ENCODE peak calls at places on chromosomes 13 and 19, in six cellular contexts. L is H1, J is K562, F is HepG2, I is SK-N-SH, S is GM12878. Q is an unnamed sample.

GRCh38 chr13:46751811-46752635 is 44.9 kb downstream of the ESD start:
- DNase-seq in J (no peak), F (no peak), S (peak), I (no peak), L (no peak), Q (peak)

GRCh38 chr13:35995136-35995535 is 136.0 kb downstream of the DCLK1 start:
- DNase-seq in F (no peak), L (no peak), S (no peak), I (no peak), J (no peak), Q (no peak)

GRCh38 chr13:30900952-30901749 is 4.9 kb upstream of the MEDAG start:
- DNase-seq in F (no peak), I (no peak), J (no peak), S (no peak), L (no peak), Q (no peak)

GRCh38 chr13:74761794-74762193 is 627.6 kb upstream of the KLF12 start:
- DNase-seq in I (no peak), S (no peak), J (no peak), L (no peak), F (no peak), Q (no peak)

GRCh38 chr13:75910591-75910990 is 274.5 kb downstream of the LMO7 start:
- DNase-seq in F (no peak), I (peak), J (no peak), S (no peak), L (no peak), Q (no peak)

GRCh38 chr13:85910962-85911361 is 111.7 kb upstream of the SLITRK6 start:
- DNase-seq in F (no peak), I (no peak), S (no peak), L (no peak), J (no peak), Q (no peak)

GRCh38 chr13:37995052-37995451 is 125.5 kb upstream of the TRPC4 start:
- DNase-seq in F (no peak), S (no peak), J (no peak), L (no peak), I (no peak), Q (no peak)

GRCh38 chr19:53131732-53132131 is 978 bp downstream of the ZNF415 start:
- DNase-seq in F (no peak), S (no peak), I (peak), J (no peak), L (no peak), Q (no peak)

GRCh38 chr13:24274452-24274971 is 34.9 kb upstream of the C1QTNF9 start:
- DNase-seq in S (peak), F (no peak), J (no peak), I (no peak), L (no peak), Q (no peak)

GRCh38 chr19:46579286-46579944 is 21.7 kb upstream of the CALM3 start:
- DNase-seq in J (no peak), I (peak), S (no peak), F (no peak), L (peak), Q (peak)

GRCh38 chr13:113849981-113850721 is 13.7 kb downstream of the GAS6 start:
- DNase-seq in L (no peak), S (no peak), I (no peak), F (no peak), J (no peak), Q (no peak)

GRCh38 chr19:42120276-42121010 is 11.8 kb downstream of the POU2F2 start:
- DNase-seq in S (no peak), J (no peak), L (no peak), I (no peak), F (no peak), Q (no peak)

GRCh38 chr19:49136771-49137171 is 17.4 kb downstream of the PPFIA3 start:
- DNase-seq in S (no peak), F (no peak), I (no peak), J (no peak), L (no peak), Q (no peak)

GRCh38 chr13:65532231-65532630 is 1697.9 kb downstream of the PCDH9 start:
- DNase-seq in S (no peak), F (no peak), I (no peak), J (peak), L (no peak), Q (no peak)

GRCh38 chr13:99352351-99353271 is 45.4 kb upstream of the GPR183 start:
- DNase-seq in I (no peak), S (no peak), F (no peak), L (peak), J (no peak), Q (no peak)

GRCh38 chr13:100508391-100508790 is 80.2 kb downstream of the GGACT start:
- DNase-seq in J (no peak), S (no peak), L (no peak), I (no peak), F (no peak), Q (no peak)

GRCh38 chr13:65582160-65582559 is 1648.0 kb downstream of the PCDH9 start:
- DNase-seq in I (no peak), J (no peak), S (no peak), L (no peak), F (no peak), Q (no peak)

GRCh38 chr13:104984296-104984818 is 1551.1 kb downstream of the EFNB2 start:
- DNase-seq in L (no peak), I (peak), F (no peak), S (peak), J (no peak), Q (peak)

GRCh38 chr19:39590265-39590664 is 12.1 kb upstream of the LGALS13 start:
- DNase-seq in L (peak), J (no peak), S (no peak), I (no peak), F (no peak), Q (no peak)
- TF ChIP-seq GABPA in L (no peak), J (no peak), S (no peak), I (no peak), F (no peak), Q (no peak)

GRCh38 chr19:13794752-13795589 is at the start of gene ZSWIM4:
- DNase-seq in L (peak), J (peak), F (peak), S (peak), I (peak), Q (peak)

GRCh38 chr19:13797870-13798269 is 2.6 kb downstream of the ZSWIM4 start:
- DNase-seq in J (no peak), F (no peak), I (no peak), S (no peak), L (no peak), Q (no peak)

GRCh38 chr19:13797058-13797440 is 1.8 kb downstream of the ZSWIM4 start:
- DNase-seq in I (no peak), F (no peak), J (no peak), L (no peak), S (no peak), Q (no peak)

GRCh38 chr19:13795595-13796300 is 505 bp downstream of the ZSWIM4 start:
- DNase-seq in J (no peak), S (no peak), I (peak), F (no peak), L (no peak), Q (no peak)

GRCh38 chr19:13796301-13797057 is 1.2 kb downstream of the ZSWIM4 start:
- DNase-seq in F (peak), L (peak), J (no peak), S (no peak), I (peak), Q (no peak)
- TF ChIP-seq POLR2AphosphoS5 in F (no peak), L (no peak), J (no peak), S (no peak), I (peak), Q (no peak)

DNA sequence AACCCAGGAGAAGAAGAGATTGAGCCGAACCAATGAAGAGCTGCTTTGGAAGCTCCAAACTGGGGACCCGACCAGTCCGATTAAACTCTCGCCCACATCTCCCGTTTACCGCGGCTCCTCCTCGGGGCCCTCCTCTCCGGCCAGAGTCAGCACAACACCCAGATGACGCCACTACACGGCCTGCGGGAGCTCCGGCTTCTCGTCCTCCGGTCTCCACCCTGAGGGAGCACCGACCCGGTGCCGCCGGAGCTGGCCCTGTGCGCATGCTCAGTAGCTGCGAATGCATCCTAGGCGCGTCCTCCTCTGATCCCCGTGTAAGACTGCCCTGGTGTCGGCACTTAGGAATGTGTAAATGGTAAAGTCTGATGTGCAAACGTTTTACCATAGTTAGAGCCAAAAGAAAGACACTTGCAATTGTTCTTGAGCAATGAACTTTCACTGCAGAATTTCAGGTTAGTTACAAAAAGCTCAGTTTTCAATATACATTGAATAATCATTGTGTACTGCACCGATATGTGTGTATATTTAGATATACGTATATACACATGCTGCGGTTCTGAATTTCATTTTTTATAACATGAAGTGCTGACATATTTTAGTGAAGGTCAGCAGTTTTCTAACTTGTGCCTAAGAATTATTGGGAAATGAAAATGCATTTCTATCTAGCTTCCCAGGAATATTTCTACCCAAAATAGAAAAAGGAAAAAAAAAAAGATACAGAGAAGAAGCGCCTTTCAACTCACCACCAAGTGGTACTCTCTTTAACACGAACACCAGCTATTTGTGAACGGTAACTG is 92.2 kb downstream of the SLC7A1 start:
- DNase-seq in I (peak), J (peak), S (no peak), F (no peak), L (peak), Q (no peak)
- TF ChIP-seq GABPA in I (no peak), J (no peak), S (no peak), F (no peak), L (no peak), Q (no peak)

GRCh38 chr19:15251010-15251748 is 18.9 kb upstream of the EPHX3 start:
- DNase-seq in S (no peak), L (no peak), J (no peak), F (no peak), I (no peak), Q (no peak)
- TF ChIP-seq POLR2AphosphoS5 in S (no peak), L (no peak), J (no peak), F (no peak), I (no peak), Q (peak)

GRCh38 chr19:917323-918151 is at the start of gene KISS1R:
- DNase-seq in L (peak), J (peak), S (no peak), I (peak), F (peak), Q (no peak)

GRCh38 chr19:918481-919156 is 1.5 kb downstream of the KISS1R start:
- DNase-seq in J (no peak), L (no peak), I (no peak), F (no peak), S (no peak), Q (no peak)

GRCh38 chr19:918152-918437 is 962 bp downstream of the KISS1R start:
- DNase-seq in L (no peak), J (no peak), I (no peak), S (no peak), F (no peak), Q (no peak)

GRCh38 chr19:919157-920050 is 2.3 kb downstream of the KISS1R start:
- DNase-seq in I (no peak), F (no peak), J (no peak), L (peak), S (no peak), Q (no peak)

GRCh38 chr19:920051-920857 is 3.1 kb downstream of the KISS1R start:
- DNase-seq in I (no peak), J (no peak), S (no peak), F (no peak), L (peak), Q (no peak)
- TF ChIP-seq GABPA in I (no peak), J (no peak), S (no peak), F (no peak), L (no peak), Q (no peak)

GRCh38 chr13:21478881-21479808 is 20.0 kb upstream of the ZDHHC20 start:
- DNase-seq in I (peak), F (peak), J (peak), S (no peak), L (no peak), Q (peak)

GRCh38 chr13:21475115-21475514 is 16.0 kb upstream of the ZDHHC20 start:
- DNase-seq in J (no peak), I (no peak), L (no peak), S (no peak), F (no peak), Q (no peak)

GRCh38 chr13:21481359-21481758 is 22.3 kb upstream of the ZDHHC20 start:
- DNase-seq in L (no peak), J (no peak), F (no peak), S (no peak), I (peak), Q (no peak)

DNA sequence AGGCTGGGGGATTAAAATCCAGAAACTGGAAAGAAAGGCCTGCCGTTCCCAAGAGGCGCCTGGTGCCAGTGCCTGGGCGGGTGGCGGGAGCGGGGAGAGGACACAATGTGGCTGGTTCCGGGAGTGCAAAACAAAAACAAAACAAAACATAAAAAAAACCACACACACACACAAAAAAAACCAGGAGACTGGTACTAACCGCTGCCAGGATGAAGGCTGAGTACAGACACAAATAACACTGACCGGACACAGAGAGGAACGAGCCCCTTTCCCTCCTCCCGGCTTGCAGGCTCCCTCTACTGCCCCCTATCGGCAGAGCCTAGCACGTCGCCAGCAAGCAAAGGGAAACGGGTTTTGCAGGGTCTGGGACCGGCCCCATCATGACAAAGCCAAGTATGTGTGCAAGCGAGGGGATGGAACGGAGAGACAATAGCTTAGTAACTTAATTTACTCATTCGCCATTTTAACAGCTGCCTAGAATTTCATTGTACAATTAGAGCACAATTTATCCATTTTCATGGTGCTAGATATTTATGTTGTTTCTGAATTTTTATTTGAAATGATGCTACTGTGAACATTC is 17.9 kb upstream of the ZDHHC20 start:
- DNase-seq in L (peak), F (peak), J (peak), I (peak), S (peak), Q (peak)
- TF ChIP-seq POLR2AphosphoS5 in L (peak), F (no peak), J (no peak), I (no peak), S (no peak), Q (peak)

GRCh38 chr13:79307866-79308298 is 98.2 kb downstream of the RBM26 start:
- DNase-seq in F (no peak), I (no peak), L (no peak), S (no peak), J (no peak), Q (no peak)
- TF ChIP-seq GABPA in F (no peak), I (no peak), L (no peak), S (no peak), J (no peak), Q (no peak)

DNA sequence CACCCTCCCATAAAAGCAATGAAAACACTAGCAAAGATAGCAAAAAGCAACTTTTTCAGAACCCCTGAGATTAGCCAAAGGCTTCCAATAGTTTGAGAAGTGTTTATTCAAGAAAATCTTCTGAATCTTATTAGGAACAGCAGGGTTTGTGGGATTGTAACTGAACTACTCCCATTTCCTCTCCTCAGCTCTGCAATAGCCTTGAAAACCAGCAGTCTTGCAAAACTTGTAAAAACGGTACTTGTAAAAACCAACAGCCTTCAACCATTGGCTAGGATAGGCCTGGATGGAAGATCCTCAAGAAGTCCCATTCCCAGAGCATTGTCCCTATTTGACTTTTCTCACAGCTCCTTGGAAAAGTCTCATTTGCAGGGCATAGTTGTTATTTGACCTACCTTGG is 12.1 kb downstream of the RNASEH2B start:
- DNase-seq in I (no peak), S (no peak), J (no peak), F (no peak), L (no peak), Q (no peak)
- TF ChIP-seq POLR2AphosphoS5 in I (no peak), S (no peak), J (no peak), F (no peak), L (no peak), Q (no peak)

DNA sequence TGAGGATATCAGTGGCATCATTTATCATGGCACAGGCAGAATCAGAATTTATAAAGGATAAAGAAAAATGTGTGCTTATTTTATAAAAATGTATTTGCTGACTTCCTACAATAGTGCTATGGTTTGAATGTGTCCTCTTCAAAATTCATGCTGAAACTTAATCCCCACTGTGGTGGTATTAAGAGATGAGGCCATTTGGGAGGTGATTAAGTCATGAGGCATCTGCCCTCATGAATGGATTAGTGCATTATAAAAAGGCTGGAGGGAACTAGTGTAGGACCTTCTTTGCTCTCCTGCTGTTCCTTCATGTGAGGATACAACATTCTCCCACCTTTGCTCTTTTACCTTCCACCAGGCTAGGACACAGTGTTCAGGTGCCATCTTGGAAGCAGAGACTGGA is 212.8 kb downstream of the RFC3 start:
- DNase-seq in I (no peak), L (no peak), J (no peak), F (no peak), S (no peak), Q (no peak)
- TF ChIP-seq GABPA in I (no peak), L (no peak), J (no peak), F (no peak), S (no peak), Q (no peak)